ENCODE peak calls at places on chromosomes 6 and 20, in ten cellular contexts. One of them, this sample, is unnamed.

GRCh38 chr6:113490356-113490755 is 366.8 kb upstream of the MARCKS start:
- DNase-seq in uterus: no peak
- DNase-seq in ovary: no peak
- DNase-seq in IMR-90: no peak
- DNase-seq in lower leg skin: no peak
- DNase-seq in tibial nerve: no peak
- DNase-seq in K562: no peak
- DNase-seq in testis: no peak
- DNase-seq in body of pancreas: no peak
- DNase-seq in H54: no peak
- DNase-seq in this sample: no peak

GRCh38 chr6:16723833-16724232 is 37.4 kb downstream of the ATXN1 start:
- DNase-seq in body of pancreas: no peak
- DNase-seq in uterus: no peak
- DNase-seq in testis: no peak
- DNase-seq in tibial nerve: no peak
- DNase-seq in K562: no peak
- DNase-seq in H54: peak; percentile 36
- DNase-seq in lower leg skin: no peak
- DNase-seq in ovary: no peak
- DNase-seq in IMR-90: peak; percentile 96
- DNase-seq in this sample: no peak

GRCh38 chr6:148146717-148147116 is 195.9 kb upstream of the SASH1 start:
- DNase-seq in lower leg skin: no peak
- DNase-seq in body of pancreas: no peak
- DNase-seq in H54: peak; percentile 7
- DNase-seq in uterus: no peak
- DNase-seq in IMR-90: peak; percentile 36
- DNase-seq in tibial nerve: no peak
- DNase-seq in K562: no peak
- DNase-seq in ovary: no peak
- DNase-seq in testis: no peak
- DNase-seq in this sample: no peak

GRCh38 chr20:15603501-15603900 is 969.7 kb downstream of the KIF16B start:
- DNase-seq in ovary: no peak
- DNase-seq in testis: no peak
- DNase-seq in lower leg skin: no peak
- DNase-seq in H54: no peak
- DNase-seq in K562: no peak
- DNase-seq in body of pancreas: no peak
- DNase-seq in uterus: no peak
- DNase-seq in tibial nerve: no peak
- DNase-seq in IMR-90: no peak
- DNase-seq in this sample: no peak

GRCh38 chr6:151436814-151437213 is 15.1 kb downstream of the RMND1 start:
- DNase-seq in ovary: no peak
- DNase-seq in uterus: no peak
- DNase-seq in body of pancreas: no peak
- DNase-seq in testis: no peak
- DNase-seq in K562: no peak
- DNase-seq in lower leg skin: no peak
- DNase-seq in H54: no peak
- DNase-seq in IMR-90: peak; percentile 48
- DNase-seq in tibial nerve: no peak
- DNase-seq in this sample: no peak

GRCh38 chr6:149614352-149614751 is 34.2 kb downstream of the KATNA1 start:
- DNase-seq in uterus: no peak
- DNase-seq in H54: no peak
- DNase-seq in ovary: no peak
- DNase-seq in testis: no peak
- DNase-seq in lower leg skin: no peak
- DNase-seq in tibial nerve: no peak
- DNase-seq in IMR-90: peak; percentile 41
- DNase-seq in body of pancreas: no peak
- DNase-seq in K562: no peak
- DNase-seq in this sample: no peak

GRCh38 chr6:106666290-106667021 is 37.1 kb downstream of the QRSL1 start:
- DNase-seq in testis: no peak
- DNase-seq in IMR-90: no peak
- DNase-seq in ovary: no peak
- DNase-seq in body of pancreas: no peak
- DNase-seq in lower leg skin: no peak
- DNase-seq in K562: no peak
- DNase-seq in tibial nerve: no peak
- DNase-seq in uterus: no peak
- DNase-seq in H54: no peak
- DNase-seq in this sample: no peak

GRCh38 chr6:32129297-32130088 is 595 bp downstream of the FKBPL start:
- DNase-seq in K562: peak; percentile 73
- DNase-seq in testis: no peak
- DNase-seq in ovary: peak; percentile 54
- DNase-seq in body of pancreas: no peak
- DNase-seq in IMR-90: no peak
- DNase-seq in H54: no peak
- DNase-seq in lower leg skin: no peak
- DNase-seq in uterus: no peak
- DNase-seq in tibial nerve: peak; percentile 67
- DNase-seq in this sample: no peak

DNA sequence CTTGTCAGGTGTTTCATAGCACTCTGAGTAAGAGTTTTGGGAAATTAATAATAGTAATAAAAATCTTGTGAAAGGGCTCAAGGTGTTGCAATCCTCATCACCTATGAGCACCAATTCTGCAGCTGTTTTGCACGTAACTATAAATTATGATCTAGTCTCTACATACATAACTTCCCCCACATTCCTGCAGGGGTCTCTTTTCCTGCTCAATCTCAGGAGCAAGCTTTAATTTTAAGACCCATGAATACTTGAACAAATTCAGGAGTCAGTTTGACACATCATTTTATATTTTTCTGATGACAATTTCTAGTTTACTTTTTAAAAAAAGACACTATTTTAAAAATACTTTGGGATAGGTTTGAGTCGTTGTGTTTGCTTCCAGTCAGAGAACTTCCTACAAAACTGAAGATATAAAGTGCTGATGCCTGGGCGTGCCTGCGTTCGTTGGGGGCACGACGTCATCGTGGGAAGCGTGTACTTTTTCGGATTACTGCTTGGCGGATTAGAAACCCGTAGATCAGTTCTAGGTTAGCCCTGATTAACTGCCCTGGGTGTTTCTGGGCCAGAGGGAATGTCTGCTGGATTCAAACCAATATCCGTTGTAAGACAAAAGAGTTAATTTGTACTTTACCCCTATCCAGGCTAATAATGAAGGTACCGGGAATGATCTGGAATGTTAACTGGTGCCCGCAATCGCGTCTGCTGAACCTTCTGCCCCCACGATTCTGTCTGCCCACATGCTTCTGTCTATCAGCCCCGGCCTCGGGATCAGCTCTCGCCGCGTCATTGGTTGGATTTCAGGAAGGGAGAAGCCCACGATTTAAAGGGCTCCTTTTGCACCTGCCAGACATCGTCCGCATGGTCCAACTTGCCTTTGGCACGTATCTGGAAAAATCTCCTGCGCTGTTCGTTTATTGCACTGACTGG is 940 bp upstream of the E2F3 start:
- DNase-seq in testis: peak; percentile 82
- DNase-seq in H54: peak; percentile 46
- DNase-seq in IMR-90: no peak
- DNase-seq in body of pancreas: peak; percentile 31
- DNase-seq in tibial nerve: peak; percentile 20
- DNase-seq in lower leg skin: no peak
- DNase-seq in K562: peak; percentile 91
- DNase-seq in ovary: peak; percentile 44
- DNase-seq in uterus: peak; percentile 24
- DNase-seq in this sample: peak; percentile 79
- TF ChIP-seq POLR2A in testis: no peak
- TF ChIP-seq POLR2A in H54: no peak
- TF ChIP-seq POLR2A in IMR-90: no peak
- TF ChIP-seq POLR2A in body of pancreas: no peak
- TF ChIP-seq POLR2A in tibial nerve: no peak
- TF ChIP-seq POLR2A in lower leg skin: no peak
- TF ChIP-seq POLR2A in K562: peak; percentile 14
- TF ChIP-seq POLR2A in ovary: no peak
- TF ChIP-seq POLR2A in uterus: no peak
- TF ChIP-seq POLR2A in this sample: no peak

DNA sequence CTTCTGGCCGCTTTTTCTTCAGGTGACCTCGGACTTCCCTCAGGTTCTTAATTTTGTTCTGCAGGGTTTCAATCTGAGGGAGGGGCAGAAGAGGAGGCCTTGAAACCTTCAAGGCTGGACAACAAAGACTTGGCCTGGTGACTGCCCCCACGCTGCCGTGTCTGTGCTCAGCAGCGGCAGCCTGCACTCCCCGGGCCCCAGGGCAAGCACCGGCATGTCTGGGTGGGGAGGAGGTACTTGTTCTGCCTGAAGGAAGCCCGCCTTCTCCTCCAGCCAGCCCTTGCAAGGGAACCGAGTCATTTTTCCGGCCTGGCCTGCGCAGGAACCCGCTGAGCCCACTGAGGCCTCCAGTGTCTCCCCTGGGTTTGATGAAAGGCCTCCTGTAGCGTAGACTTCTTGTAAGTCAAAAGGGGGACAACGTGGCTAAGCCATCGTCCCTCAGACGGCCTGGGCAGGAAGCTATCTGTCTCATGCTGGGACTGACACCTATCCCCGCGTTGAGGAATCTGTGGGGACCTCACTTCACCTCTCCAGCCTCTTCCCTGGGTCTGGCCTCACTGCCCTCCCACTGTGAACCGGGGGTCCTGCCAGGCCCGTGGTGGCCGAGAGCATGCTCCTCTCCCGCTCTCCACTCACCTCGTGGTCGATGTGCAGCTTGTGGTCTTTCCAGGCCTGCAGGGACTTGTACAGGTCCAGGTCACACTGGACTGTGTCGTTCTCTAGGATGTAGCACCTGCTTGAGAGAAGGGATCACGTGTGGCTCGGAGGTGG is 119.9 kb downstream of the SULF2 start:
- DNase-seq in K562: no peak
- DNase-seq in tibial nerve: no peak
- DNase-seq in uterus: no peak
- DNase-seq in body of pancreas: no peak
- DNase-seq in lower leg skin: no peak
- DNase-seq in H54: no peak
- DNase-seq in IMR-90: no peak
- DNase-seq in testis: peak; percentile 49
- DNase-seq in ovary: peak; percentile 60
- DNase-seq in this sample: no peak
- TF ChIP-seq POLR2A in K562: no peak
- TF ChIP-seq POLR2A in tibial nerve: no peak
- TF ChIP-seq POLR2A in uterus: no peak
- TF ChIP-seq POLR2A in body of pancreas: no peak
- TF ChIP-seq POLR2A in lower leg skin: no peak
- TF ChIP-seq POLR2A in H54: no peak
- TF ChIP-seq POLR2A in IMR-90: no peak
- TF ChIP-seq POLR2A in testis: no peak
- TF ChIP-seq POLR2A in ovary: no peak
- TF ChIP-seq POLR2A in this sample: no peak

GRCh38 chr6:26033132-26033941 is 53.9 kb upstream of the HFE start:
- DNase-seq in IMR-90: peak; percentile 99
- DNase-seq in lower leg skin: no peak
- DNase-seq in ovary: peak; percentile 74
- DNase-seq in tibial nerve: no peak
- DNase-seq in H54: no peak
- DNase-seq in body of pancreas: peak; percentile 56
- DNase-seq in K562: peak; percentile 96
- DNase-seq in uterus: peak; percentile 59
- DNase-seq in testis: peak; percentile 87
- DNase-seq in this sample: peak; percentile 97

GRCh38 chr6:26032387-26033131 is 54.7 kb upstream of the HFE start:
- DNase-seq in testis: no peak
- DNase-seq in uterus: no peak
- DNase-seq in lower leg skin: no peak
- DNase-seq in IMR-90: peak; percentile 38
- DNase-seq in body of pancreas: no peak
- DNase-seq in tibial nerve: no peak
- DNase-seq in H54: no peak
- DNase-seq in K562: peak; percentile 86
- DNase-seq in ovary: no peak
- DNase-seq in this sample: peak; percentile 91

GRCh38 chr6:26031151-26031594 is 56.1 kb upstream of the HFE start:
- DNase-seq in IMR-90: no peak
- DNase-seq in K562: no peak
- DNase-seq in ovary: no peak
- DNase-seq in testis: no peak
- DNase-seq in tibial nerve: no peak
- DNase-seq in H54: no peak
- DNase-seq in uterus: no peak
- DNase-seq in body of pancreas: no peak
- DNase-seq in lower leg skin: no peak
- DNase-seq in this sample: peak; percentile 91

GRCh38 chr6:26030716-26031115 is 56.5 kb upstream of the HFE start:
- DNase-seq in testis: no peak
- DNase-seq in ovary: no peak
- DNase-seq in tibial nerve: no peak
- DNase-seq in body of pancreas: no peak
- DNase-seq in IMR-90: no peak
- DNase-seq in uterus: no peak
- DNase-seq in K562: peak; percentile 58
- DNase-seq in H54: no peak
- DNase-seq in lower leg skin: no peak
- DNase-seq in this sample: peak; percentile 74

DNA sequence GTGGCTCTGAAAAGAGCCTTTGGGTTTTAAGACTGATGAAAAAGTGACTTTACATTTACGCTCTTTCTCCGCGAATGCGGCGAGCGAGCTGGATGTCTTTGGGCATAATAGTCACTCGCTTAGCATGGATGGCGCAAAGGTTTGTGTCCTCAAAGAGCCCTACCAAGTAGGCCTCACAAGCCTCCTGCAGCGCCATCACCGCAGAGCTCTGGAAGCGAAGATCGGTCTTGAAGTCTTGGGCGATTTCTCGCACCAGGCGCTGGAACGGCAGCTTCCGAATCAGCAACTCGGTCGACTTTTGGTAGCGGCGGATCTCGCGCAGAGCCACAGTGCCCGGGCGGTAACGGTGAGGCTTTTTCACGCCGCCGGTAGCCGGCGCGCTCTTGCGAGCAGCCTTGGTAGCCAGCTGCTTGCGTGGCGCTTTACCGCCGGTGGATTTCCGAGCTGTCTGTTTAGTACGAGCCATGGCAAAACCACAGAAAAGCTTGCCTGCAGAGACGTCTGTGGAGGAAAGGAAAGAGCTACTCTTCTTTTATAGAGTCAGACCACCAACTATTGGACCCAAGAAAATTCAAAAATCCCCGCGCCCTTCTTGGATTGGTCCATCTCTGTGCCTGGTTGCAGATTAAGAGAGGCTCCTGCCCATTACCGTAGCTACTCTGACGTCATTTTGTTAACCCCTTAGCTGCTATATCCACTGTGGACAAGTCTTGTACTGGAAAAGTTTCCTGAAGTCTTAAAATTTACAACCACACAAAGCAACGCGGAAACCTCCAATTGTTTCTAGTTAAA is 55.4 kb upstream of the HFE start:
- DNase-seq in ovary: peak; percentile 73
- DNase-seq in H54: peak; percentile 68
- DNase-seq in uterus: peak; percentile 78
- DNase-seq in lower leg skin: peak; percentile 90
- DNase-seq in IMR-90: peak; percentile 97
- DNase-seq in tibial nerve: peak; percentile 64
- DNase-seq in testis: peak; percentile 96
- DNase-seq in body of pancreas: peak; percentile 74
- DNase-seq in K562: peak; percentile 99
- DNase-seq in this sample: peak; percentile 98
- TF ChIP-seq POLR2A in ovary: no peak
- TF ChIP-seq POLR2A in H54: peak; percentile 97
- TF ChIP-seq POLR2A in uterus: no peak
- TF ChIP-seq POLR2A in lower leg skin: no peak
- TF ChIP-seq POLR2A in IMR-90: peak; percentile 98
- TF ChIP-seq POLR2A in tibial nerve: no peak
- TF ChIP-seq POLR2A in testis: peak; percentile 4
- TF ChIP-seq POLR2A in body of pancreas: peak; percentile 49
- TF ChIP-seq POLR2A in K562: peak; percentile 100
- TF ChIP-seq POLR2A in this sample: peak; percentile 100

DNA sequence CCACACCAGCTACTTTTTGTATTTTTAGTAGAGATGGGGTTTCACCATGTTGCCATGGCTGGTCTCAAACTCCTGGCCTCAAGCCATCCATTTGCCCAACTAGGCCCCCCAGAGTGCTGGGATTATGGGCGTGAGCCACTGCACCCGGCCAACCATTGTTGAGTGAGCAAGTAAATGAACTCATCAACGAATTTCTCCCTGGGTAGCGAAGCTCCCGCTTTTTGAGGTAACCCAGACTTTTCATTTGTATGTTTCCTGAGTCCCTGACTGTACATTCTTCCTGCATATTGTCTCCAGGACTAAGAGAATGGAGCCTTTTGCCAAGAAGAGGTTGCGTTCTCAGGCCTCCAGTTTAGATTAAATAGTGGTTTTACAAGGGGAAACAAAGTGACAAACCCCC is 36.4 kb downstream of the RIPOR3 start:
- DNase-seq in testis: no peak
- DNase-seq in tibial nerve: no peak
- DNase-seq in IMR-90: no peak
- DNase-seq in lower leg skin: no peak
- DNase-seq in H54: no peak
- DNase-seq in ovary: no peak
- DNase-seq in body of pancreas: no peak
- DNase-seq in uterus: no peak
- DNase-seq in K562: no peak
- DNase-seq in this sample: no peak
- TF ChIP-seq POLR2A in testis: no peak
- TF ChIP-seq POLR2A in tibial nerve: no peak
- TF ChIP-seq POLR2A in IMR-90: no peak
- TF ChIP-seq POLR2A in lower leg skin: no peak
- TF ChIP-seq POLR2A in H54: no peak
- TF ChIP-seq POLR2A in ovary: no peak
- TF ChIP-seq POLR2A in body of pancreas: no peak
- TF ChIP-seq POLR2A in uterus: no peak
- TF ChIP-seq POLR2A in K562: no peak
- TF ChIP-seq POLR2A in this sample: no peak

This sample was measured in erythroblast.